ENCODE peak calls at places on chromosome 16, in ten cellular contexts. L is EL, C is GM03348, U is NCI-H1092, V is upper lobe of right lung, K is head of caudate nucleus, X is HFFc6, R is AG04449, B is HTR-8/SVneo, Q is cardiac fibroblast. P is an unnamed sample.

GRCh38 chr16:70781800-70782199 is 19.2 kb downstream of the VAC14 start:
- DNase-seq in L (no peak), C (no peak), U (no peak), V (peak), K (no peak), X (no peak), R (no peak), B (no peak), Q (no peak), P (no peak)

GRCh38 chr16:89195521-89196171 is 4.7 kb downstream of the SLC22A31 start:
- DNase-seq in L (no peak), C (no peak), U (no peak), V (peak), K (no peak), X (no peak), R (no peak), B (no peak), Q (no peak), P (no peak)

GRCh38 chr16:27547134-27547533 is 2.6 kb downstream of the GTF3C1 start:
- DNase-seq in L (peak), C (peak), U (no peak), V (no peak), K (peak), X (peak), R (no peak), B (no peak), Q (peak), P (no peak)

GRCh38 chr16:86604436-86605220 is 26.3 kb downstream of the FOXL1 start:
- DNase-seq in L (no peak), C (no peak), U (no peak), V (no peak), K (no peak), X (no peak), R (no peak), B (no peak), Q (no peak), P (no peak)

GRCh38 chr16:47732806-47733150 is 271.6 kb downstream of the PHKB start:
- DNase-seq in L (peak), C (peak), U (no peak), V (no peak), K (no peak), X (peak), R (peak), B (peak), Q (peak), P (no peak)

GRCh38 chr16:81137012-81137335 is 40.8 kb upstream of the GCSH start:
- DNase-seq in L (peak), C (no peak), U (no peak), V (no peak), K (no peak), X (peak), R (no peak), B (no peak), Q (peak), P (no peak)

GRCh38 chr16:2664522-2665096 is 17.7 kb upstream of the KCTD5 start:
- DNase-seq in L (no peak), C (no peak), U (no peak), V (no peak), K (no peak), X (no peak), R (no peak), B (no peak), Q (no peak), P (peak)

GRCh38 chr16:16001856-16002255 is 52.4 kb downstream of the ABCC1 start:
- DNase-seq in L (no peak), C (no peak), U (no peak), V (no peak), K (no peak), X (no peak), R (no peak), B (no peak), Q (no peak), P (no peak)

GRCh38 chr16:354286-354881 is 1.9 kb upstream of the AXIN1 start:
- DNase-seq in L (no peak), C (no peak), U (no peak), V (no peak), K (no peak), X (no peak), R (no peak), B (no peak), Q (no peak), P (no peak)

P was measured in lower leg skin.